ENCODE peak calls at places on chromosome 15, in ten cellular contexts. Q is A549, S is esophagus squamous epithelium, N is cardiac muscle cell, X is iPS DF 6.9, U is transverse colon, J is GM23248, G is heart left ventricle, T is IMR-90, A is pancreas. H is an unnamed sample. For H3K9me3, the result is how much of the 10 kb centered on the place peaks cover.

GRCh38 chr15:77032647-77033416 is 37.9 kb downstream of the PSTPIP1 start:
- DNase-seq in G (peak), X (no peak), S (no peak), J (no peak), T (no peak), U (peak), N (no peak), A (peak), Q (no peak), H (no peak)

GRCh38 chr15:35290301-35290721 is 205.2 kb upstream of the NANOGP8 start:
- DNase-seq in G (no peak), X (no peak), Q (no peak), S (no peak), N (no peak), U (peak), T (no peak), J (no peak), A (no peak), H (no peak)

GRCh38 chr15:74179101-74179841 is 5.8 kb downstream of the ISLR start:
- DNase-seq in A (no peak), S (no peak), Q (no peak), J (peak), T (peak), G (peak), X (no peak), N (peak), U (peak), H (peak)

GRCh38 chr15:89912145-89912673 is 543 bp downstream of the ARPIN start:
- DNase-seq in X (no peak), Q (peak), A (peak), G (peak), U (peak), N (peak), T (no peak), J (peak), S (no peak), H (no peak)

GRCh38 chr15:89197503-89197971 is 23.8 kb downstream of the RLBP1 start:
- DNase-seq in N (no peak), S (no peak), U (peak), T (no peak), G (no peak), A (peak), Q (no peak), X (peak), J (no peak), H (peak)

GRCh38 chr15:84947947-84948830 is 33.5 kb upstream of the PDE8A start:
- DNase-seq in T (peak), X (no peak), N (peak), S (no peak), Q (no peak), A (no peak), U (no peak), G (no peak), J (peak), H (no peak)

GRCh38 chr15:30033763-30034162 is 49.0 kb upstream of the GOLGA8J start:
- DNase-seq in Q (no peak), N (no peak), X (no peak), A (no peak), S (no peak), T (no peak), U (no peak), G (no peak), J (no peak), H (no peak)

GRCh38 chr15:78979456-78980320 is 34.8 kb upstream of the CTSH start:
- DNase-seq in Q (peak), U (peak), A (no peak), X (peak), T (peak), S (no peak), N (peak), G (no peak), J (peak), H (peak)

GRCh38 chr15:58873267-58873666 is 60.2 kb downstream of the SLTM start:
- DNase-seq in N (peak), A (no peak), G (no peak), T (peak), S (no peak), X (no peak), J (peak), U (no peak), Q (no peak), H (no peak)

GRCh38 chr15:65939901-65940617 is 70.8 kb downstream of the RAB11A start:
- DNase-seq in A (no peak), S (no peak), N (peak), T (peak), J (peak), X (no peak), U (no peak), Q (peak), G (no peak), H (peak)

GRCh38 chr15:78266229-78266628 is 1.9 kb downstream of the DNAJA4 start:
- DNase-seq in X (no peak), U (no peak), T (no peak), G (no peak), J (no peak), S (no peak), A (no peak), N (no peak), Q (no peak), H (no peak)

GRCh38 chr15:69523010-69524001 is 70.7 kb downstream of the RPLP1 start:
- DNase-seq in T (peak), J (peak), Q (peak), U (peak), G (peak), S (no peak), X (peak), A (peak), N (peak), H (peak)

GRCh38 chr15:60006203-60006782 is 2.2 kb downstream of the FOXB1 start:
- DNase-seq in Q (no peak), G (no peak), T (peak), N (peak), A (no peak), J (peak), X (no peak), U (peak), S (no peak), H (no peak)

GRCh38 chr15:58924326-58924725 is 9.2 kb downstream of the SLTM start:
- DNase-seq in S (no peak), N (peak), J (peak), A (no peak), X (no peak), Q (no peak), U (no peak), G (no peak), T (peak), H (no peak)

GRCh38 chr15:101697488-101697887 is 26.8 kb downstream of the TARS3 start:
- DNase-seq in U (no peak), J (no peak), N (no peak), Q (no peak), X (no peak), G (no peak), T (no peak), A (no peak), S (no peak), H (no peak)

GRCh38 chr15:40412095-40412759 is 6.6 kb downstream of the IVD start:
- DNase-seq in S (no peak), Q (no peak), G (no peak), N (no peak), A (peak), T (no peak), X (no peak), J (no peak), U (peak), H (no peak)

GRCh38 chr15:29044506-29044905 is 158.7 kb downstream of the APBA2 start:
- DNase-seq in S (no peak), X (no peak), G (no peak), A (no peak), J (no peak), N (no peak), Q (no peak), T (peak), U (no peak), H (no peak)

GRCh38 chr15:66008920-66009572 is 139.8 kb downstream of the RAB11A start:
- DNase-seq in U (peak), X (no peak), T (no peak), Q (peak), A (no peak), S (no peak), J (no peak), N (peak), G (no peak), H (no peak)

GRCh38 chr15:72118400-72118978 is at the start of gene SENP8:
- DNase-seq in N (no peak), G (no peak), X (no peak), J (peak), S (peak), U (no peak), A (no peak), T (no peak), Q (peak), H (no peak)

GRCh38 chr15:74657846-74658245 is 38.0 kb downstream of the EDC3 start:
- DNase-seq in U (no peak), X (no peak), J (peak), Q (no peak), G (no peak), T (peak), A (no peak), S (no peak), N (peak), H (no peak)

GRCh38 chr15:29107291-29107890 is 162.2 kb downstream of the NSMCE3 start:
- DNase-seq in U (no peak), T (no peak), S (no peak), J (no peak), A (peak), X (no peak), N (no peak), G (peak), Q (no peak), H (no peak)

GRCh38 chr15:100043069-100043641 is 298.6 kb downstream of the ADAMTS17 start:
- DNase-seq in G (no peak), A (no peak), N (peak), J (peak), U (no peak), Q (no peak), T (peak), S (no peak), X (no peak), H (no peak)
- H3K4me3 ChIP-seq in G (no peak), A (no peak), N (no peak), J (no peak), U (no peak), Q (no peak), T (no peak), S (no peak), X (no peak), H (no peak)

DNA sequence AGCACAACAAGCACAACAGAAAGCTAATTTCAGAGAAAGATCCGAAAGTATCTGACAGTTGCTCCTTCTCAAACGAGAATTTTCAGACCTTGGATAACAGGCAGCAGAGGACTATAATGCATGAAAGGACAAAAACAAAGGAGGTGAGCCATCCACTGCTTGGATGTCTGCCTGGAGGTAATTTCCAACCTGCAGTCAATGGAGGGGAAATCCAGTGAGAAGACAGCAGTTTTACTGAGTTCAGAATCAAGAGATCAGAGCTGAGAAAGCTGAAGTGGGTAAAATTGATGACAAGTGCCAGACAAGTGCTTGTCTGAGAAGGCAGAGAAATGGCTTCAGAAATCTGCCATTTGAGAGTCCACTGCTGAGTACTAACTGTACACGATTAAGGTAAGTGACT is 22.1 kb downstream of the UBE3A start:
- DNase-seq in U (no peak), X (no peak), Q (no peak), G (no peak), N (no peak), S (no peak), J (no peak), T (peak), A (no peak), H (no peak)
- H3K9me3 ChIP-seq in U (under half), X (under half), Q (under half), G (under half), N (under half), S (under half), J (under half), T (under half), A (under half), H (under half)

GRCh38 chr15:50883903-50884302 is 24.6 kb upstream of the AP4E1 start:
- DNase-seq in S (no peak), N (peak), J (peak), Q (no peak), T (peak), X (no peak), U (peak), A (no peak), G (no peak), H (no peak)
- H3K4me3 ChIP-seq in S (no peak), N (no peak), J (no peak), Q (no peak), T (no peak), X (no peak), U (no peak), A (no peak), G (no peak), H (no peak)

DNA sequence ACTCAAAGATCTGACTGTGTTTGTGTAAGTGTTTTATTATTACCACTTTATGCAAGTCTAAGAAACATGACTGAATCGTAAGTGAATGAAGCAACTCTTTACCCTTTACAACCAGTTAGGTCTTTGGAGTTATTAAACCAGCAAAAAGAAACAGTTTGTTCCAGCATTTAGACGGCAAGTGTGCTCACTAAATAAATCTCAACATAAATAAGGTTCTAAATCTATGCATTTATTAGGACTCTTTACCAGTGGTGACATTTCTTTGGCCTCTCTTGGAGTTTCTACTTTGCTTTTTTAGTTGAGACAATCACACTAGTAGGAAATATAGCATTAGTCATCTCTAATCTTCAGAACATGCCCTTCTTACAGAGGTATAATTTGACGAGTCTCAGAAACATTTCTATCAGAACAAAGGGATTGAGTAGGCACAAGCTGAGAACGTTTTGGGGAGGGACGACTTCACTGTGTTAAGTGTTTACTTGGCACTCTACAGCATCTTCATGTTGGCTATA is 739.9 kb upstream of the NR2F2 start:
- DNase-seq in S (no peak), A (no peak), Q (no peak), T (no peak), J (peak), U (no peak), X (no peak), N (peak), G (no peak), H (no peak)
- H3K9me3 ChIP-seq in S (under half), A (under half), Q (under half), T (under half), J (under half), U (under half), X (under half), N (under half), G (under half), H (under half)

DNA sequence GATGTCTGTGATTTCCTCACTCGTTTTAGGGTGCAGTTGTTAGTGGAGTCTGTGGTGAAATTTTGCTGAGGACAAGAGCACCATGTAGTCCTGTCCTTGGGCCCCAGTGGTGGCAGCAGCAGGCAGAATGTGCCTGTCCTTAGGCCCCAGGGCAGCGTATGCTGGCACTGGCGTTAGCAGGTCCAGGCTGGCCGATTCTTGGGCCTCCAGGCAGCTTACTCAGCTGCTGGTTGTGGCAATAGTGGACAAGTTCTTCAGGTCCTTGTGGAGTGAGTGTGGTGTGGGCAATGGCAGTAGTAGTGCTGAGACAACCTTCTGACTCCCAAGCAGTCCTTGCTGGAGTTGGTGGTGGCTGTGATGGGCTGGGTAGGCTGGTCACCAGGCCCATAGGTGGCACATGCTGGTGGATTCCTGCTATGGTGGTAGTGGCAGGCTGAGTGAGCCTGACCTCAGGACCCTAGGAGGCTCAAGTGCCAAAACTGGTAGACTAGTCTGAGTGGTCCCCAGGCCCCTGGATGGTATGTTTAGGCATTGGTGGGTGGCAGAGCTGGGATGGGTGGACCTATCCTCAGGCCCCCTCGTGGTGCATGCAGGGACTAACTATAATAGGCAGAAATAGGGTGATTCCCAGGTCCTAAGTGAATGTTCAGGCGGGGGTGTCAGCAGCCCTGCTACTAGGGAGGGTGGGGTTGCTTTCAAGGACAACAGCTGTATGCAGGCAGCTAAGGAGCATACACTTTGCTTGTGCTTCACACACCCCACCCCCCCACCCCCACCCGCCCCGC is 56.3 kb downstream of the TNFAIP8L3 start:
- DNase-seq in X (no peak), S (no peak), J (no peak), N (no peak), A (no peak), Q (no peak), T (no peak), G (no peak), U (no peak), H (no peak)
- H3K4me3 ChIP-seq in X (no peak), S (no peak), J (no peak), N (no peak), A (no peak), Q (no peak), T (no peak), G (no peak), U (no peak), H (no peak)

DNA sequence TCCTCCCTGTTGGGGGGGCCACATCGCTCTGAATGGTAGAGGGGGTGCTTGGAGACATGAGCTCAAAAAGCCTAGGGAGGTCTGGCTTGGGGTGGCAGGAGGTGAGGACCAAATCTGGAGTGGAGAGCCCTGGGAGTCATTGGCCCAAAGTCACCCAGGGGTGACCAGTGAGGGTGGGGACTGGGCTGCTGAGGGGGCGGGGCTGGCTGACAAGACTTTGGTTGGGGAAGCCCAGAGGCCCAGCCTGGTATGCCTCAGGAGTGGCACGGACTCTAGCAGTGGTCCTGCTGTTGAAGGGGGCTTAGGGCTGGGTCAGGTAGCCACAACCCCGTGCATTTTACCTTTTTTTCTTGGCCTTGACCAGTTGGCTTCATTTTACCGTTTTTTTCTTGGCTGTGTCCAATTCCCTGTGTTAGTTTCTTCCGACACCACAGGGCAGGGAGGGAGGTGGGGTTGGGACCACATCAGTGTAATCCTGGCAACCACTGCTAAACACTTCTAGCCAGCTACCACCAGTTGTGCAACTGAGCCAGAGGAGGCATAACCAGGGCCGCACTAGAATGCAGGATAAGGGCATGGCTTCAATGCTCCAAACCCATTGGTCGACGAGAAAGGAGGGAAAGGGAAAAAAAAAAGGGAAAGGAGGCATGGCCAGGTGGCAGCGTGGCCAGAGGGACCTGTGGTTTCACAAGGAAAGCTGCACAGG is 105.3 kb upstream of the C2CD4B start:
- DNase-seq in U (no peak), J (no peak), T (no peak), Q (no peak), A (no peak), X (no peak), N (no peak), G (no peak), S (no peak), H (no peak)
- H3K9me3 ChIP-seq in U (under half), J (under half), T (under half), Q (under half), A (under half), X (under half), N (under half), G (under half), S (under half), H (under half)